ENCODE peak calls at places on chromosomes 16 and 17, in five cellular contexts. O is HCT116, G is endothelial cell of umbilical vein, B is transverse colon, K is suprapubic skin. L is an unnamed sample. For H3K4me1, the result is how much of the 10 kb centered on the place peaks cover.

GRCh38 chr17:43673516-43674323 is 12.0 kb upstream of the MEOX1 start:
- DNase-seq in O (peak), K (peak), B (peak), G (peak), L (peak)

GRCh38 chr16:21563676-21564075 is 35.7 kb upstream of the METTL9 start:
- DNase-seq in B (no peak), K (peak), O (no peak), G (no peak), L (no peak)

GRCh38 chr16:23333034-23333579 is 31.0 kb downstream of the SCNN1B start:
- DNase-seq in O (no peak), K (no peak), G (no peak), B (no peak), L (no peak)

GRCh38 chr16:81366316-81366932 is 51.7 kb downstream of the GAN start:
- DNase-seq in O (peak), K (no peak), B (no peak), G (peak), L (peak)

GRCh38 chr17:38540514-38540913 is 65.2 kb downstream of the SRCIN1 start:
- DNase-seq in G (no peak), B (no peak), K (no peak), O (no peak), L (no peak)

GRCh38 chr16:24771132-24771778 is 41.8 kb downstream of the TNRC6A start:
- DNase-seq in O (no peak), K (no peak), G (no peak), B (no peak), L (no peak)

GRCh38 chr17:21039839-21040575 is 2.8 kb downstream of the USP22 start:
- DNase-seq in G (peak), K (no peak), O (peak), B (no peak), L (no peak)

GRCh38 chr17:70074991-70075390 is at the start of gene KCNJ16:
- DNase-seq in O (no peak), K (no peak), B (peak), G (no peak), L (no peak)

GRCh38 chr16:22316411-22316811 is 19.2 kb downstream of the POLR3E start:
- DNase-seq in K (no peak), O (no peak), G (no peak), B (no peak), L (no peak)

GRCh38 chr16:85759136-85759535 is 8.2 kb upstream of the C16orf74 start:
- DNase-seq in G (no peak), B (no peak), O (no peak), K (no peak), L (no peak)

GRCh38 chr16:78137782-78138616 is 38.5 kb downstream of the WWOX start:
- DNase-seq in O (no peak), B (no peak), G (peak), K (no peak), L (no peak)

GRCh38 chr17:48004973-48005372 is 32.6 kb downstream of the COPZ2 start:
- DNase-seq in G (no peak), O (no peak), K (no peak), B (no peak), L (no peak)

GRCh38 chr17:44522883-44523671 is 19.9 kb upstream of the GPATCH8 start:
- DNase-seq in K (no peak), G (peak), O (peak), B (peak), L (peak)

GRCh38 chr17:16886655-16887322 is 85.1 kb downstream of the TNFRSF13B start:
- DNase-seq in G (no peak), K (no peak), B (no peak), O (no peak), L (no peak)

GRCh38 chr17:2755941-2756724 is 6.7 kb upstream of the CCDC92B start:
- DNase-seq in G (no peak), B (no peak), K (no peak), O (no peak), L (no peak)

GRCh38 chr17:58249270-58250133 is 11.1 kb downstream of the LPO start:
- DNase-seq in B (peak), G (peak), O (peak), K (peak), L (peak)

GRCh38 chr17:17412331-17412730 is 64.5 kb upstream of the MED9 start:
- DNase-seq in G (peak), O (no peak), B (no peak), K (no peak), L (no peak)

GRCh38 chr17:52026075-52026474 is 132.4 kb downstream of the CA10 start:
- DNase-seq in G (no peak), O (no peak), B (no peak), K (no peak), L (no peak)

GRCh38 chr17:81097943-81098308 is 63.0 kb downstream of the BAIAP2 start:
- DNase-seq in G (no peak), K (no peak), B (peak), O (peak), L (no peak)

GRCh38 chr17:40909755-40910154 is 24.7 kb upstream of the KRT20 start:
- DNase-seq in G (no peak), B (no peak), O (no peak), K (no peak), L (peak)

GRCh38 chr17:73192894-73193701 is at the start of gene COG1:
- DNase-seq in K (peak), O (peak), B (peak), G (peak), L (peak)

GRCh38 chr17:73189417-73190099 is 3.3 kb upstream of the COG1 start:
- DNase-seq in O (peak), B (no peak), K (no peak), G (no peak), L (peak)

GRCh38 chr17:73194514-73195222 is 1.8 kb downstream of the COG1 start:
- DNase-seq in K (no peak), G (no peak), B (no peak), O (no peak), L (no peak)

GRCh38 chr17:73191443-73192218 is 1.2 kb upstream of the COG1 start:
- DNase-seq in O (peak), B (peak), K (no peak), G (peak), L (peak)

DNA sequence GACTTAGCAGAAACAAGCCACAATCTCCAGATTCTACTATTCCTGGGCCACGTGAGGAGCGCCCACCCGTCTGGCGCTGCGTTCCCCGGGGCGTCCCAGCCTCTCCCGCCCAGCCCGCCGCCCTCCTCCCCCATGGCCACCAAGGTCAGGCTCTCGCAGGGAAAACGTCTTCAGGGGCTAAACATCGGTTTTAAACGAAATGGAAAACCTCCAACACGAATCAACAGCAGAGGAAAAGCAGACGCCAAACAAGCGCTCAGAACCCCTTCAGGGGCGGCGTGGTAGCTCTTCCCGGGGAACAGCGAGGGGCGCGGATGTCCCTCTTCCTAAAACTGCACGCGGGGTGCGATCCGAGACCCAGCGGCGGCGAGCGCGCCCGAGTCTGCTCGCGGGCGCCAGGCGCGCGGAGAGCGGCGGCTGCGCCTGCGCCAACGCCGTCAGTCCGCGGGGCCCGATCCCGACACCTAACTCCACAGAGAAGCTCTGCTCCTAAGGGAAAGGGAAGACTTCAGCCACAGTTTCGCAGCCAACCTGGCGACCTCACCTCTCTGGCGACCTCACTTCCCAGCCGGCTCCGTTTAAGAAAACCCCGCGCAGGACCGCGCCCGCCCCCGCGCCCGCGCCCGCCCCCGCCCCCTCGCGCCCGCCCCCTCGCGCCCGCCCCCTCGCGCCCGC is 499 bp upstream of the COG1 start:
- DNase-seq in B (peak), K (peak), O (peak), G (peak), L (peak)
- TF ChIP-seq POLR2A in B (no peak), K (no peak), O (peak), G (no peak), L (peak)

GRCh38 chr17:1627219-1627986 is 1.2 kb downstream of the SLC43A2 start:
- DNase-seq in G (no peak), K (no peak), O (no peak), B (peak), L (no peak)
- H3K4me1 ChIP-seq in G (under half), K (under half), O (under half), B (under half), L (under half)

GRCh38 chr16:74667215-74667765 is 613 bp upstream of the RFWD3 start:
- DNase-seq in O (no peak), G (peak), B (peak), K (no peak), L (no peak)
- TF ChIP-seq POLR2AphosphoS5 in O (no peak), G (no peak), B (no peak), K (no peak), L (no peak)

GRCh38 chr17:82752371-82753200 is 721 bp downstream of the TBCD start:
- DNase-seq in G (peak), B (peak), K (peak), O (no peak), L (no peak)

GRCh38 chr17:82750241-82750905 is 1.5 kb upstream of the TBCD start:
- DNase-seq in O (no peak), G (no peak), B (no peak), K (no peak), L (no peak)

GRCh38 chr17:82753201-82753464 is 1.3 kb downstream of the TBCD start:
- DNase-seq in O (no peak), B (no peak), K (no peak), G (no peak), L (no peak)

GRCh38 chr17:82751571-82752370 is at the start of gene TBCD:
- DNase-seq in B (peak), O (peak), K (peak), G (peak), L (peak)

DNA sequence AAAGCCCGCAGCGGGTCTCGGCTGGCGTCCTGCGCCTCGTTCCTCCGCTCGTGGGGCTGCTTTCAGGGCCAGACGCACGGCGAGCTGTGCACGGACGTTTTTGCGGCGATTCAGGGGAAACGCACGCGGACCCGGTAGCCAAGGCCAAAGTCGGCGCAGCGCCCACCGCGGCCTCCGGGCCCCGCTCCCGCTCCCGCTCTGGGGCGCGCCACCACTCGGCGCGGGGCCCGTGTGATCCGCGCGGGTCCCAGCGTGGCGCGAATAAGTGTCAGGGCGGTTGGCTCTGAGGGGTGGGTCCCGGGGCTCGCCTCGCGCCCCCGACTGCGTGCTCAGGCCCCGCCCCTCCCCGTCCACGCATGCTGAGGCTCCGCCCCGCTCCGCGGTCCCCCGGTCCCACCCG is 694 bp upstream of the TBCD start:
- DNase-seq in G (no peak), O (no peak), K (no peak), B (peak), L (no peak)
- TF ChIP-seq POLR2A in G (no peak), O (no peak), K (no peak), B (no peak), L (no peak)

GRCh38 chr16:69293401-69293800 is 17.7 kb upstream of the VPS4A start:
- DNase-seq in B (no peak), K (no peak), O (no peak), G (no peak), L (no peak)
- H3K4me1 ChIP-seq in B (under half), K (under half), O (under half), G (under half), L (under half)

GRCh38 chr16:2046125-2046888 is 1.3 kb downstream of the NTHL1 start:
- DNase-seq in K (peak), O (no peak), G (no peak), B (no peak), L (no peak)

GRCh38 chr16:2046889-2047329 is 725 bp downstream of the NTHL1 start:
- DNase-seq in G (peak), O (no peak), K (peak), B (no peak), L (no peak)

GRCh38 chr16:2044541-2044940 is 3.1 kb downstream of the NTHL1 start:
- DNase-seq in O (no peak), K (peak), B (peak), G (no peak), L (no peak)

GRCh38 chr16:2048116-2048543 is 345 bp downstream of the TSC2 start:
- DNase-seq in K (no peak), O (no peak), B (peak), G (no peak), L (no peak)

GRCh38 chr16:2047330-2048115 is at the start of the genes NTHL1 and TSC2:
- DNase-seq in G (peak), O (peak), B (peak), K (peak), L (peak)
- TF ChIP-seq POLR2AphosphoS5 in G (peak), O (peak), B (peak), K (no peak), L (peak)

GRCh38 chr17:77459018-77459755 is 318.4 kb downstream of the SEC14L1 start:
- DNase-seq in O (no peak), K (no peak), B (no peak), G (no peak), L (no peak)
- TF ChIP-seq POLR2A in O (no peak), K (no peak), B (no peak), G (no peak), L (no peak)

GRCh38 chr17:59370580-59371299 is 39.3 kb downstream of the YPEL2 start:
- DNase-seq in B (no peak), G (peak), O (no peak), K (peak), L (no peak)

GRCh38 chr17:59375858-59376257 is 44.4 kb downstream of the YPEL2 start:
- DNase-seq in G (no peak), B (no peak), K (no peak), O (no peak), L (no peak)

GRCh38 chr17:59371426-59372099 is 40.1 kb downstream of the YPEL2 start:
- DNase-seq in B (peak), O (no peak), K (peak), G (peak), L (no peak)

GRCh38 chr17:59372138-59372751 is 40.8 kb downstream of the YPEL2 start:
- DNase-seq in O (no peak), K (peak), G (peak), B (peak), L (peak)

DNA sequence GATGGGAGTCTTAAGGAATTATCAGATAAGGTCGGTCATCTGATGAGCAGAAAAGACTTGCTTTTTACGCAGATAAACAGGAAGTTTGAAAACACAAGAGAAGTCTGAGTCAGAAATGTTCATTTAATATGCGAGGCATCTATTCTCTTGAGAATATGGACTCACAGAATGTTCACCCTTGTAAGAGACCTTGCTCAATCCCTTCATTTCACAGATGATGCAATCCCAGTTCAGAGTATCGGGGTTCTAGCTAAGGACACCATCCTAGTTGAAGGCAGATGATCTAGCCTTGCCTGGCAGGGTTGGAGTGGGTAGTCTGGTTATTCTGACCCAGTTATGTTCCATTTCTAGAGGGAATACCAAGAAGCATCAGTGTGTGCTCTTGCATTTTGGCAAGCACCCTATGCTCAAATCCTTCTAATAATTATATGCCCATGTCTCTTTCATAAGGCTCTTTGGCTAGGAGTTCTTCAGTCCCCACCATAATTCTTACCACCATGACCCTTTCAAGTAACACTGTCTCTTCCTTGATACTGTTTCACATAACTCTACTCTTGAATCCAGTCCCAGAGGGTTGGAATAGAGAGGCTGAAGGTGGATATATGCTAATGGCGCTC is 42.5 kb downstream of the YPEL2 start:
- DNase-seq in G (no peak), O (no peak), B (no peak), K (no peak), L (no peak)
- H3K4me1 ChIP-seq in G (half or more), O (under half), B (half or more), K (half or more), L (under half)

GRCh38 chr17:64773386-64773835 is 111.3 kb upstream of the SMURF2 start:
- DNase-seq in B (no peak), K (peak), O (no peak), G (no peak), L (no peak)

GRCh38 chr17:64774888-64775600 is 112.9 kb upstream of the SMURF2 start:
- DNase-seq in B (no peak), O (no peak), K (peak), G (no peak), L (no peak)

GRCh38 chr17:64775701-64776570 is 113.8 kb upstream of the SMURF2 start:
- DNase-seq in K (peak), G (no peak), B (no peak), O (no peak), L (no peak)

GRCh38 chr17:64772845-64773299 is 110.8 kb upstream of the SMURF2 start:
- DNase-seq in K (no peak), O (no peak), G (no peak), B (no peak), L (no peak)

DNA sequence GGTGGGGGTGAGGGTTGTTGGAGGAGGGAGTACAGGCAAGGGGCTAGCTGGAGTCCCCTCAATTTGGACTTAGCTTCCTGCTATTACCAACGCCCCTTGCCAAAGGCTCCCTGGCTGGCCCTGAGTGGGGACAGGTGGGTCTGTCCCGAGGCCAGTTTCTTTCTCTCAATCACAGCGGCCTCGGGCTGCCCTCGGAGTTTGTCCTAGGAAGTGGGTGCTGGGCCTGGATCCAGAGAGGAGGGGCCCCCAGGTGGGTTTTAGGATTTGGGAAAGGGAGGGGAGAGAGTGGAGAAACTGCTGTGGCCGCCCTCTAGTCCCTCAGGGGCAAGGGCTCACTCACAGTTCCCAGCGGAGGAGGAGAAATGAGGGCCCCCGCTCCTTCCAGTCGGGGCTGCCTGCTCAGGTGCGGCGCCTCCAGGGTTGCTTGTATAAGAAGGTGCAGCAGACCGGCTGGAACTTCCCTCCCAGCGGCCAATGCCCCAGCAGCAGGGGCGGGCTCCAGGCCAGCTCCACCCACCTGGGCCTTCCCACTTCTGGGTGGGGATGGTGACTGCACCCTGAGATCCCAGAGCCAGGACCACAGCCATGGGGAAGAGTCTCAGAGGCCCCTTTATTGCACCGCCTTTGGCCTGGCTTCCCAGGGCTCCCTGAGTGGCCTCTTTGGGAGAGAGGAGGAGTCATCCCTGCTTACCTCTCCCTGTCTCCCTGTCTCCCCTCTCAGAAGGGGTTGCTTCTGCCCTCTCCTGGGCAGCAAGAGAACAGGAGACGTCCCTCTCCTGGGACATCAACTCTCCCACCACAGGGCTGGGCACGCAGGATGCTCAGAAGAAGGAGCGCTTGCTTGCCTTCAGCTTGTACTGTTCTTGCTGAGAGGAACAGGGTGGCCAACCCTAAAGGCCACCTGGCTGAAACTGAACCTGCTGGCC is 112.0 kb upstream of the SMURF2 start:
- DNase-seq in G (peak), K (peak), O (peak), B (peak), L (peak)
- TF ChIP-seq POLR2AphosphoS5 in G (no peak), K (no peak), O (peak), B (peak), L (peak)

GRCh38 chr16:14510939-14511797 is 118.9 kb downstream of the PARN start:
- DNase-seq in K (no peak), B (no peak), G (no peak), O (no peak), L (no peak)
- TF ChIP-seq POLR2A in K (no peak), B (no peak), G (no peak), O (no peak), L (no peak)